ENCODE peak calls at places on chromosomes 11 and 22, in nine cellular contexts. X is fibroblast of mammary gland; W is CD4-positive, alpha-beta T cell; E is thyroid gland; P is AG09309; U is heart left ventricle; J is H1; B is adrenal gland; L is astrocyte of the spinal cord. N is an unnamed sample.
A peak's percentile ranks its signal among the peaks of the same experiment; 100 is the strongest.

GRCh38 chr11:79932612-79933011 is 491.8 kb upstream of the TENM4 start:
- DNase-seq in L (no peak), U (no peak), P (no peak), X (no peak), B (no peak), E (no peak), J (no peak), W (no peak), N (no peak)

GRCh38 chr11:65440831-65441499 is 18.4 kb downstream of the NEAT1 start:
- DNase-seq in E (peak; percentile 65), J (no peak), B (peak; percentile 43), W (no peak), U (no peak), X (peak; percentile 48), P (no peak), L (peak; percentile 51), N (no peak)

GRCh38 chr11:70566768-70567530 is 168.6 kb downstream of the CTTN start:
- DNase-seq in W (no peak), L (no peak), E (no peak), X (no peak), U (no peak), B (no peak), P (no peak), J (no peak), N (no peak)

GRCh38 chr11:124586247-124586860 is 16.6 kb downstream of the OR8A1 start:
- DNase-seq in P (peak; percentile 20), L (peak; percentile 72), E (peak; percentile 76), W (peak; percentile 11), B (peak; percentile 61), X (peak; percentile 67), U (peak; percentile 43), J (peak; percentile 66), N (peak; percentile 20)

GRCh38 chr11:47143322-47143721 is 33.4 kb downstream of the ARFGAP2 start:
- DNase-seq in P (peak; percentile 76), W (no peak), J (no peak), B (no peak), E (no peak), U (peak; percentile 42), X (peak; percentile 57), L (peak; percentile 84), N (no peak)

GRCh38 chr22:46070722-46071450 is 79.4 kb upstream of the PPARA start:
- DNase-seq in L (peak; percentile 38), P (no peak), X (no peak), U (peak; percentile 81), J (peak; percentile 71), B (peak; percentile 53), E (peak; percentile 59), W (peak; percentile 36), N (peak; percentile 58)

GRCh38 chr11:65310215-65310614 is 4.5 kb upstream of the CDC42EP2 start:
- DNase-seq in X (no peak), W (no peak), L (peak; percentile 47), B (peak; percentile 50), J (no peak), E (peak; percentile 70), U (peak; percentile 64), P (no peak), N (no peak)

GRCh38 chr11:125464266-125464662 is 31.8 kb downstream of the FEZ1 start:
- DNase-seq in X (peak; percentile 47), W (no peak), E (no peak), L (peak; percentile 32), B (no peak), P (no peak), J (no peak), U (no peak), N (no peak)

GRCh38 chr11:1548221-1549070 is 23.6 kb downstream of the DUSP8 start:
- DNase-seq in W (no peak), U (peak; percentile 84), P (peak; percentile 7), L (no peak), X (peak; percentile 10), J (peak; percentile 81), E (peak; percentile 94), B (peak; percentile 90), N (no peak)

GRCh38 chr22:48782817-48783511 is 1044.7 kb downstream of the BRD1 start:
- DNase-seq in B (no peak), X (no peak), U (no peak), P (no peak), J (peak; percentile 56), E (no peak), L (no peak), W (no peak), N (no peak)

GRCh38 chr11:71563401-71563800 is 2.0 kb upstream of the KRTAP5-10 start:
- DNase-seq in P (peak; percentile 32), J (no peak), E (peak; percentile 11), W (no peak), U (no peak), L (peak; percentile 7), X (peak; percentile 69), B (no peak), N (no peak)

GRCh38 chr22:46052801-46053562 is 76.0 kb upstream of the WNT7B start:
- DNase-seq in P (no peak), W (no peak), B (peak; percentile 71), U (peak; percentile 49), J (no peak), E (peak; percentile 49), X (peak; percentile 49), L (peak; percentile 38), N (no peak)

GRCh38 chr22:43128928-43129424 is 14.2 kb downstream of the MCAT start:
- DNase-seq in P (no peak), J (peak; percentile 57), W (no peak), L (no peak), X (no peak), B (no peak), U (no peak), E (no peak), N (no peak)

GRCh38 chr22:27405672-27406388 is 395.7 kb downstream of the MN1 start:
- DNase-seq in E (peak; percentile 54), X (peak; percentile 50), W (no peak), P (no peak), L (peak; percentile 38), J (peak; percentile 89), U (peak; percentile 49), B (peak; percentile 57), N (no peak)

GRCh38 chr11:73579641-73580434 is 18.1 kb downstream of the FAM168A start:
- DNase-seq in P (no peak), U (no peak), X (no peak), L (no peak), E (no peak), W (no peak), B (no peak), J (no peak), N (no peak)

GRCh38 chr11:118645066-118645715 is 34.3 kb downstream of the TREH start:
- DNase-seq in E (no peak), J (no peak), W (no peak), P (no peak), L (no peak), X (no peak), B (no peak), U (peak; percentile 18), N (no peak)

GRCh38 chr22:50507421-50507990 is at the start of gene LMF2:
- DNase-seq in X (no peak), W (peak; percentile 97), E (peak; percentile 89), L (no peak), B (no peak), U (peak; percentile 93), P (peak; percentile 11), J (peak; percentile 92), N (peak; percentile 90)

GRCh38 chr11:97756571-97757335 is 1264.0 kb upstream of the CNTN5 start:
- DNase-seq in J (no peak), X (no peak), L (no peak), B (no peak), W (no peak), P (no peak), U (no peak), E (no peak), N (no peak)

DNA sequence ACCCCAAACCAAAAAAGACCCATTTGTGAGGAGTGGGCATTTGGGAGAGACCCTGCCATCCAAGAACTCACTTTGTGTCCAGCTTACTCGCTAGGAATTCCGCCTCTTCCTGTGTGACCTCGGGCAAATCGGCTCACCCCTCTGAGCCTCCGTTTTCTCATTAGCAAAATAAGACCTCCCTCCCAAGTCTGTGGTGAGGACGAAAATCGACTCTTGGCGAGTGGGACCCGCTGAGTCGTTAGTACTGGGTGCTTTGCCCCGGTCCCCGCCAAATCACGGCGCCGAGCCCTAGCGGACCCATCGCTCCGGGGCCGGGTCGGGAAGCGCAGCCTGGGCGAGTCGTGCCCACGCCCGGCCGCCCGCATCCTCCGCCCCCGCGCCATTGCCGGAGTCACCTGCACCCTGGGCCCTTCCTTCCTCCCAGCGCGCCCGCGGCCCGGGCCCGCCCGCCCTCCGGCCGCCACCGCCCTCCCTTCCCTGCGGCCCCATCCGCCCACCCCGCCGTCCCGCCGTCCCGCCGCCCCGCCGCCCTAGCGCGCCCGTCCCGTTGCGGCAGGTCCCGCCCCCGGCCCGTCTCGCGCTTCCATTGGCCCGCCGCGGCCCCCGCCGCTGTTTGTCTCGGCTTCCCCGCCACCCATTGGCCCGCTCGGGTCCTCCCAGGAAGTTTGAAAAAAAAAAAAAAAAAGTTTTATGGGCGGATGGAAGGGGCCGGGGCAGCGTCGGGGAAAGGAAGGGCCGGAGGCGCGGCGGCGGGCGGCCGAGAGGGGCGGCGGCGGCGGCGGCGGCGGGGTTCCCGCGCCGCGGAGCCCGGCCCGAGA is 48.9 kb downstream of the TRIOBP start:
- DNase-seq in P (no peak), W (peak; percentile 81), U (peak; percentile 95), J (peak; percentile 87), B (peak; percentile 91), X (peak; percentile 78), E (peak; percentile 94), L (peak; percentile 91), N (peak; percentile 77)
- TF ChIP-seq CTCF in P (no peak), W (no peak), U (no peak), J (no peak), B (no peak), X (no peak), E (no peak), L (no peak), N (no peak)

GRCh38 chr11:18010271-18010670 is 2.6 kb downstream of the SERGEF start:
- DNase-seq in B (no peak), E (no peak), U (no peak), W (no peak), P (no peak), J (no peak), X (no peak), L (no peak), N (no peak)
- TF ChIP-seq CTCF in B (no peak), E (no peak), U (no peak), W (peak; percentile 37), P (no peak), J (no peak), X (no peak), L (no peak), N (no peak)

DNA sequence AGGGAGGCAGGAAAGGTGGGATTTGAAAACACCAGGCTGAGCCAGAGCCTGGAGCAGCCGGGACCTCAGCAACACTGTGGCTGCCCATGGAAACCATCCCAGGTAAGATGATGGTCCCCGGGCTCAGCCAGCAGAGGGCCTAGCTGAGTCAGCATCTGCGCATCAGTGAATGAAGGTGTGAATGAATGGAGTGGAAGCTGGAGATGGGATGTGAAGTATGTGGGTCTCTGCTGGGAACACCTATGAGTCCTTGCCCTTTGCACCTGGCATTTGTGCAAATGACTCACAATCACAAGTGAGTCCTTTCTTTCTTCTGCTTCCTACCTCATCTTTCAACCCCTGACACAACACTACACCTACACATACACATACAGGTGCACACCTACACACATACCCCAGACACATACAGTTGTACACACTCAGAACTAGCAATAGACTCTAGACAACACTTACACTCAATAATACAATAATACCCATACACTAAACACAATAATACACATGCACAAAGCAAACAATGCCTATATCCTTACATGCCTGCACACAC is 62.8 kb upstream of the PRDM11 start:
- DNase-seq in W (no peak), B (peak; percentile 37), E (no peak), J (peak; percentile 78), L (no peak), P (no peak), X (no peak), U (no peak), N (no peak)
- TF ChIP-seq CTCF in W (no peak), B (peak; percentile 32), E (no peak), J (peak; percentile 78), L (peak; percentile 46), P (peak; percentile 43), X (peak; percentile 34), U (peak; percentile 16), N (no peak)

GRCh38 chr11:68583047-68583446 is 101.3 kb upstream of the GAL start:
- DNase-seq in L (peak; percentile 67), U (no peak), W (no peak), P (peak; percentile 20), E (no peak), B (no peak), J (no peak), X (peak; percentile 57), N (no peak)
- TF ChIP-seq CTCF in L (no peak), U (no peak), W (no peak), P (no peak), E (no peak), B (no peak), J (no peak), X (no peak), N (no peak)

N was measured in activated B cell treated with CpG ODN at 0.5 μM for 24 hours.